ENCODE peak calls at places on chromosomes 3 and 15, in six cellular contexts. One of them, this sample, is unnamed.

GRCh38 chr3:192986399-192986798 is 68.7 kb upstream of the MB21D2 start:
- DNase-seq in uterus: no peak
- DNase-seq in A549: no peak
- DNase-seq in ovary: no peak
- DNase-seq in sigmoid colon: no peak
- DNase-seq in erythroblast: no peak
- DNase-seq in this sample: no peak

GRCh38 chr3:149964296-149964695 is 6.4 kb downstream of the PFN2 start:
- DNase-seq in uterus: no peak
- DNase-seq in A549: no peak
- DNase-seq in ovary: no peak
- DNase-seq in sigmoid colon: no peak
- DNase-seq in erythroblast: no peak
- DNase-seq in this sample: no peak

GRCh38 chr15:59689626-59690236 is 611 bp upstream of the BNIP2 start:
- DNase-seq in uterus: peak
- DNase-seq in A549: peak
- DNase-seq in ovary: peak
- DNase-seq in sigmoid colon: peak
- DNase-seq in erythroblast: peak
- DNase-seq in this sample: no peak

GRCh38 chr3:15982667-15983145 is 184.9 kb upstream of the ANKRD28 start:
- DNase-seq in uterus: no peak
- DNase-seq in A549: no peak
- DNase-seq in ovary: no peak
- DNase-seq in sigmoid colon: no peak
- DNase-seq in erythroblast: no peak
- DNase-seq in this sample: peak

GRCh38 chr3:159789742-159790635 is 198.6 kb upstream of the IL12A start:
- DNase-seq in uterus: no peak
- DNase-seq in A549: no peak
- DNase-seq in ovary: no peak
- DNase-seq in sigmoid colon: no peak
- DNase-seq in erythroblast: no peak
- DNase-seq in this sample: no peak

GRCh38 chr3:66537735-66538134 is 36.9 kb upstream of the LRIG1 start:
- DNase-seq in uterus: no peak
- DNase-seq in A549: no peak
- DNase-seq in ovary: no peak
- DNase-seq in sigmoid colon: no peak
- DNase-seq in erythroblast: no peak
- DNase-seq in this sample: no peak

GRCh38 chr15:48717458-48717857 is 71.9 kb upstream of the FBN1 start:
- DNase-seq in uterus: no peak
- DNase-seq in A549: no peak
- DNase-seq in ovary: no peak
- DNase-seq in sigmoid colon: no peak
- DNase-seq in erythroblast: peak
- DNase-seq in this sample: no peak

GRCh38 chr15:51366911-51367310 is 25.5 kb downstream of the GLDN start:
- DNase-seq in uterus: peak
- DNase-seq in A549: peak
- DNase-seq in ovary: no peak
- DNase-seq in sigmoid colon: no peak
- DNase-seq in erythroblast: no peak
- DNase-seq in this sample: no peak

GRCh38 chr3:107562979-107563531 is 40.3 kb downstream of the BBX start:
- DNase-seq in uterus: no peak
- DNase-seq in A549: no peak
- DNase-seq in ovary: no peak
- DNase-seq in sigmoid colon: no peak
- DNase-seq in erythroblast: no peak
- DNase-seq in this sample: no peak

GRCh38 chr15:49649987-49650386 is 29.1 kb downstream of the DTWD1 start:
- DNase-seq in uterus: no peak
- DNase-seq in A549: no peak
- DNase-seq in ovary: no peak
- DNase-seq in sigmoid colon: no peak
- DNase-seq in erythroblast: no peak
- DNase-seq in this sample: no peak

DNA sequence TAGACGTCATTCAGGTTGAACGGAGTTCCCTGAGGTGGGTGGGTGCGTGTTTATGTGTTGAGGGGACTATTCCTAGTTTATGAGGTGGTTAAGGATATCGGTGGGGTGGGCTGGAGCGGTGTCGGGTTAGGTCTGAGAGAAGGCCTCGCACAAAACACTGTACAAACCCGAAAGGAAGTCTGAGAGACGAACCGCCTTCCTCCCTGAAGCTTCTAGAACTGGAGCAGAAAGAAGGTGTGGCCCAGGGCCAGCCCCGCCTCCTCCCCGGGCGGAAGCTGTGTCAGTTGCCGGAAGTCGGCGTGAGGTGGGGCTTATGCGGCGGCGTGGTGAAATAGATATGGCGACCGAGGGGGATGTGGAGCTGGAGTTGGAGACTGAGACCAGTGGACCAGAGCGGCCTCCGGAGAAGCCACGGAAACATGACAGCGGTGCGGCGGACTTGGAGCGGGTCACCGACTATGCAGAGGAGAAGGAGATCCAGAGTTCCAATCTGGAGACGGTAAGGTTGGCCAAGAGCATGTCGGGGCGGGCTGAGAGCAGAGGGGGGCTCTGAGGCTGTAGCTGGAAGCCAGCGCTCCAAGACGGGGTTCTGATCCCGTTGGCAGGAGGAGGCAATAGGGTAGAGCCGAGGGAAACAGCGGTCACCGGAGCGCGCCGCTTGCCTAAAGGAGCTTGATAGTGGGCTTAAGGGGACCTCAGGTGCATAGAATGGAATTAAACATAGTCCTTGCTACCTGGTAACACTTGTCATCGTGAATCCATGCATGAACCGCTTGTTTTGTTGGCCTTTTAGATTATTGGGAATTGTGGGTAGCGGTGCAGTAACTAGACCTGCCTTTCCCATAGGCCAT is at the start of gene HYPK:
- DNase-seq in uterus: peak
- DNase-seq in A549: peak
- DNase-seq in ovary: peak
- DNase-seq in sigmoid colon: peak
- DNase-seq in erythroblast: peak
- DNase-seq in this sample: peak
- TF ChIP-seq POLR2A in uterus: peak
- TF ChIP-seq POLR2A in A549: peak
- TF ChIP-seq POLR2A in ovary: peak
- TF ChIP-seq POLR2A in sigmoid colon: peak
- TF ChIP-seq POLR2A in erythroblast: peak
- TF ChIP-seq POLR2A in this sample: peak

GRCh38 chr3:5974637-5975322 is 787.3 kb downstream of the EDEM1 start:
- DNase-seq in uterus: no peak
- DNase-seq in A549: no peak
- DNase-seq in ovary: no peak
- DNase-seq in sigmoid colon: no peak
- DNase-seq in erythroblast: no peak
- DNase-seq in this sample: no peak
- TF ChIP-seq POLR2A in uterus: no peak
- TF ChIP-seq POLR2A in A549: no peak
- TF ChIP-seq POLR2A in ovary: no peak
- TF ChIP-seq POLR2A in sigmoid colon: no peak
- TF ChIP-seq POLR2A in erythroblast: no peak
- TF ChIP-seq POLR2A in this sample: no peak

GRCh38 chr3:184248454-184249411 is at the start of gene ALG3:
- DNase-seq in uterus: peak
- DNase-seq in A549: peak
- DNase-seq in ovary: peak
- DNase-seq in sigmoid colon: peak
- DNase-seq in erythroblast: peak
- DNase-seq in this sample: peak

GRCh38 chr3:184250167-184250828 is 826 bp downstream of the EEF1AKMT4 start:
- DNase-seq in uterus: peak
- DNase-seq in A549: peak
- DNase-seq in ovary: peak
- DNase-seq in sigmoid colon: peak
- DNase-seq in erythroblast: peak
- DNase-seq in this sample: peak

GRCh38 chr3:184255291-184256039 is 5.9 kb downstream of the CAMK2N2 start:
- DNase-seq in uterus: no peak
- DNase-seq in A549: no peak
- DNase-seq in ovary: no peak
- DNase-seq in sigmoid colon: no peak
- DNase-seq in erythroblast: no peak
- DNase-seq in this sample: peak

GRCh38 chr3:184249412-184250166 is at the start of gene EEF1AKMT4:
- DNase-seq in uterus: peak
- DNase-seq in A549: peak
- DNase-seq in ovary: peak
- DNase-seq in sigmoid colon: peak
- DNase-seq in erythroblast: peak
- DNase-seq in this sample: peak
- TF ChIP-seq POLR2A in uterus: no peak
- TF ChIP-seq POLR2A in A549: peak
- TF ChIP-seq POLR2A in ovary: peak
- TF ChIP-seq POLR2A in sigmoid colon: no peak
- TF ChIP-seq POLR2A in erythroblast: peak
- TF ChIP-seq POLR2A in this sample: peak

GRCh38 chr3:12908136-12908730 is 66.9 kb upstream of the RPL32 start:
- DNase-seq in uterus: no peak
- DNase-seq in A549: no peak
- DNase-seq in ovary: no peak
- DNase-seq in sigmoid colon: no peak
- DNase-seq in erythroblast: no peak
- DNase-seq in this sample: no peak
- TF ChIP-seq POLR2A in uterus: no peak
- TF ChIP-seq POLR2A in A549: no peak
- TF ChIP-seq POLR2A in ovary: no peak
- TF ChIP-seq POLR2A in sigmoid colon: no peak
- TF ChIP-seq POLR2A in erythroblast: no peak
- TF ChIP-seq POLR2A in this sample: no peak

GRCh38 chr15:101091080-101092017 is 160.5 kb downstream of the CHSY1 start:
- DNase-seq in uterus: peak
- DNase-seq in A549: no peak
- DNase-seq in ovary: peak
- DNase-seq in sigmoid colon: no peak
- DNase-seq in erythroblast: no peak
- DNase-seq in this sample: peak

GRCh38 chr15:101090460-101090853 is 161.4 kb downstream of the CHSY1 start:
- DNase-seq in uterus: no peak
- DNase-seq in A549: no peak
- DNase-seq in ovary: no peak
- DNase-seq in sigmoid colon: no peak
- DNase-seq in erythroblast: no peak
- DNase-seq in this sample: no peak

GRCh38 chr15:101093959-101094358 is 157.9 kb downstream of the CHSY1 start:
- DNase-seq in uterus: no peak
- DNase-seq in A549: no peak
- DNase-seq in ovary: no peak
- DNase-seq in sigmoid colon: no peak
- DNase-seq in erythroblast: no peak
- DNase-seq in this sample: no peak

GRCh38 chr15:101092867-101093202 is 159.0 kb downstream of the CHSY1 start:
- DNase-seq in uterus: no peak
- DNase-seq in A549: no peak
- DNase-seq in ovary: no peak
- DNase-seq in sigmoid colon: no peak
- DNase-seq in erythroblast: no peak
- DNase-seq in this sample: no peak

GRCh38 chr15:101092186-101092866 is 159.5 kb downstream of the CHSY1 start:
- DNase-seq in uterus: no peak
- DNase-seq in A549: no peak
- DNase-seq in ovary: no peak
- DNase-seq in sigmoid colon: no peak
- DNase-seq in erythroblast: no peak
- DNase-seq in this sample: no peak
- TF ChIP-seq POLR2A in uterus: no peak
- TF ChIP-seq POLR2A in A549: no peak
- TF ChIP-seq POLR2A in ovary: no peak
- TF ChIP-seq POLR2A in sigmoid colon: no peak
- TF ChIP-seq POLR2A in erythroblast: no peak
- TF ChIP-seq POLR2A in this sample: no peak

DNA sequence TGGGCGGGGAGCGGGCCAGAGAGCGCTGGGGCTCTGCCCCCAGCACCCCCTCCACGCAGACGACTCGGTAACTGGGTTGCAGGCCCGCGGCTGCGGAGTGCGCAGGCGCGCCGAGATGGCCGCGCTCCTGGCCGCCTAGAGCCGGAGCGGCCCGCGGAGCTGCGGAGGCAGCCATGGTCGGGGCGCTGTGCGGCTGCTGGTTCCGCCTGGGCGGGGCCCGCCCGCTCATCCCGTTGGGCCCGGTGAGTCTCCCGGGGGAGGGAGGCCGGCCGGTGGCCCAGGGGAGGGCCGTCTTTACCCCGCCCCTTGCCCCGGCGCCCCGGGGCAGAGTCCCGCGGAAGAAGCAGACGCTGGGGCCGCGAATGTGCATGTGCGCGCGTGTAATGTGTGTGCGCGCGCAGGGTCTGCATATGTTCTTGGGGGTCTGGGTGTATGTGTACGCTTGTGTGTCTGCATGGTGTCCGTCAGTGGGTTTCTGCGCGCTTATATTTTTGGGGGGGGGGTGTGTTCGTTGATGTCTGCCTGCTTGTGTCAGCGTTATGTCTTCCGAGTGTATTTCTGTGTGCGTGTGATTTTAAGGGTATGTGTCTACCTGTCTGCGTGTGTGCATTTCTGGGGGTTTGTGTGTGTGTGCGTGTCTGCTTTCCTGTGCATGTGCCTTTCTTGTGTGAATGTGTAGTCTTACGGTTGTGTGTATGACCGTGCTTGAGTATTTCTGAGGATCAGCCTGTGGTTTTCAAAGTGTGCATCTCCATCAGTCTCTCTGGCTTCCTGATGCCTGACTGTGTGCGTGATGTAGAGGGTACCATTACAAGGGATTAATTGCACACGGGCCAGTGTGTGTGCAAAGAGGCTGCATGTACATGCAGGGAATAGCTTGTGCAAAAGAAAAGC is at the start of gene ABHD14A:
- DNase-seq in uterus: peak
- DNase-seq in A549: peak
- DNase-seq in ovary: peak
- DNase-seq in sigmoid colon: peak
- DNase-seq in erythroblast: peak
- DNase-seq in this sample: peak
- TF ChIP-seq POLR2A in uterus: peak
- TF ChIP-seq POLR2A in A549: peak
- TF ChIP-seq POLR2A in ovary: peak
- TF ChIP-seq POLR2A in sigmoid colon: peak
- TF ChIP-seq POLR2A in erythroblast: peak
- TF ChIP-seq POLR2A in this sample: peak

This sample was measured in H54.